ENCODE peak calls at places on chromosomes 11 and 22, in five cellular contexts. L is SK-N-SH, F is K562, B is HepG2, Q is H1. R is an unnamed sample.

GRCh38 chr11:47797633-47798032 is 30.5 kb upstream of the FNBP4 start:
- DNase-seq in L (no peak), F (no peak), B (no peak), Q (no peak), R (no peak)

GRCh38 chr11:76632492-76632891 is 38.1 kb downstream of the LRRC32 start:
- DNase-seq in L (no peak), F (no peak), B (no peak), Q (no peak), R (no peak)

GRCh38 chr11:110425751-110426545 is 3.8 kb upstream of the FDX1 start:
- DNase-seq in L (no peak), F (peak; percentile 34), B (no peak), Q (no peak), R (no peak)

GRCh38 chr11:61072316-61073109 is 29.8 kb upstream of the CD5 start:
- DNase-seq in L (no peak), F (no peak), B (no peak), Q (no peak), R (no peak)

GRCh38 chr11:66418168-66418985 is 2.5 kb upstream of the NPAS4 start:
- DNase-seq in L (peak; percentile 85), F (peak; percentile 74), B (peak; percentile 53), Q (peak; percentile 68), R (peak; percentile 21)

GRCh38 chr22:48431536-48432315 is 1395.9 kb downstream of the BRD1 start:
- DNase-seq in L (no peak), F (peak; percentile 7), B (no peak), Q (no peak), R (no peak)

GRCh38 chr11:4539603-4540219 is 5.3 kb upstream of the OR52M1 start:
- DNase-seq in L (peak; percentile 18), F (peak; percentile 52), B (peak; percentile 18), Q (no peak), R (no peak)

GRCh38 chr11:47158242-47158641 is 18.4 kb downstream of the ARFGAP2 start:
- DNase-seq in L (no peak), F (no peak), B (no peak), Q (no peak), R (no peak)

GRCh38 chr22:44972363-44973083 is 37.3 kb downstream of the PHF21B start:
- DNase-seq in L (no peak), F (no peak), B (no peak), Q (no peak), R (no peak)

GRCh38 chr11:59273008-59273841 is 60.5 kb upstream of the MPEG1 start:
- DNase-seq in L (no peak), F (no peak), B (no peak), Q (no peak), R (peak; percentile 79)

GRCh38 chr11:38384568-38384967 is 1786.5 kb upstream of the RAG2 start:
- DNase-seq in L (no peak), F (no peak), B (no peak), Q (no peak), R (no peak)

GRCh38 chr22:38742176-38742942 is 13.4 kb downstream of the SUN2 start:
- DNase-seq in L (no peak), F (no peak), B (no peak), Q (no peak), R (no peak)
- TF ChIP-seq USF2 in L (no peak), F (no peak), B (no peak), Q (no peak), R (no peak)

GRCh38 chr22:39292561-39293074 is 26.8 kb downstream of the RPL3 start:
- DNase-seq in L (no peak), F (peak; percentile 83), B (peak; percentile 81), Q (peak; percentile 62), R (no peak)
- TF ChIP-seq TAF1 in L (no peak), F (no peak), B (no peak), Q (no peak), R (no peak)

GRCh38 chr11:130452941-130453340 is 4.5 kb downstream of the ADAMTS15 start:
- DNase-seq in L (no peak), F (no peak), B (no peak), Q (no peak), R (no peak)
- TF ChIP-seq USF2 in L (no peak), F (no peak), B (no peak), Q (no peak), R (no peak)

DNA sequence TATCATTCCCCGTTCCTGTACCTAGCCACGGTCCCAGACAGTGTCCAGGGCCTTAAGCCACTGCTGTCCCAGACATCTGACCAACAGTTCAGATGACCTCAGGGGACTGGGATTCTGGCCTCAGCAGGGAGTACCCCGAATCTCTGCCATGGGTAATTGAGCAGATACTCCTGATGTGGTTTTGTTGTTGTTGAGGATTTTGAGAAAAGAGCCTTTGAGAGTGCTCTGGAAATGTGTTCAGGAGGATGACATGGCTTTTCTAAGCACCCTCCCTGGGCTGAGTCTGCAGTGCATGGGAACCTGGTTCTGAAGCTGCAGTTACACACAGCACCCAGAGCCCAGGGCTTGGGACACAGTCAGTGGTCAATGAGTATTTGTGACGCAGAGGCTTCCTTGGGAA is 30.4 kb downstream of the ADAMTS15 start:
- DNase-seq in L (peak; percentile 9), F (no peak), B (no peak), Q (no peak), R (no peak)
- TF ChIP-seq TAF1 in L (no peak), F (no peak), B (no peak), Q (no peak), R (no peak)

DNA sequence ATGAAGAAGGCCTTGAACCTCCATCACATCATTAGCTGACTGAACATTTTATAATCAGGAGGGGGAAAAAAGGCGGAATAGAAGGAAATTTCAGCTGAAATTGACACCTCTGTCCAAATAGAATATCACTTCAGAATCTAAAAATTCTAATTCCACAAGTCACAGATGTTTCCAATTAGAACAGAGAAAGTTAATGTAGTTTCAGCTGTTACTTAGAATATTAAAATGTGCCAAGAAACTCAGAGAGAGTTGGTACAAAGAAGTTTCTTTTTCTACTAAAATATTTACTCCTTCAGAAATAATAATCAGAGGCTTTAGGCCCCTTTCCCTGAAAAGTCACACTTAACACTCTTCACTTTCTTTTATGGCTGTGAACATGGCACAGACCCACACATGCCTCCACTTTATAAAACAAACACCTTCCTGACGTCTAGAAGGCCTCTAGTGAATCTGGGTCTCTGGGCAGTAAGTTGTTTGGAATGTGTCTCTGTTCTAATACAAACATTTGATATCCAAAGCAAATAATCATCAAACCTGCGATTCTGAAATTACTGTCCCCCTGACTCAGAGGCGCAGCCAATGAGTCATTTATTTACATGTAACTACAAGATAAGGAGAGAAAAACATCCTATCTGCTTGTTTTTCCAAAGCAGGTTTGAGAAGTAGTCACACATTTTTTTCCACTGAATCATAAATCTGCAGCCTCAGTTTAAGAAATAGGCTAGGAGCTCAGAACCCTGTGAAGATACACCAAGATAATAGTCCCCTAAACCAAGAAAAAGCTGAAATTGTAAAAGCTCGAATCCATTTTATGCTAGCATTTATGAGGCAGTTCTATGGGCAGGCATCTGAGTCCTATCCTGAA is 148.4 kb downstream of the ME3 start:
- DNase-seq in L (no peak), F (peak; percentile 67), B (peak; percentile 93), Q (no peak), R (no peak)
- TF ChIP-seq USF2 in L (no peak), F (no peak), B (no peak), Q (no peak), R (no peak)